ENCODE peak calls at places on chromosomes 5 and 9, in four cellular contexts. L is MCF 10A, O is Caco-2, S is A549. M is an unnamed sample.
A peak's percentile ranks its signal among the peaks of the same experiment; 100 is the strongest.

GRCh38 chr5:111853748-111854147 is 96.8 kb upstream of the NREP start:
- DNase-seq in S (no peak), L (no peak), O (no peak), M (no peak)

GRCh38 chr9:114085404-114085803 is 7.3 kb upstream of the AMBP start:
- DNase-seq in O (no peak), S (no peak), L (no peak), M (no peak)

GRCh38 chr9:33817327-33818166 is 587 bp downstream of the UBE2R2 start:
- DNase-seq in S (peak; percentile 83), L (peak; percentile 55), O (peak; percentile 83), M (peak; percentile 73)

GRCh38 chr5:142453801-142454381 is 129.1 kb upstream of the SPRY4 start:
- DNase-seq in L (no peak), S (no peak), O (no peak), M (no peak)

GRCh38 chr5:168706655-168707069 is 127.5 kb upstream of the PANK3 start:
- DNase-seq in S (peak; percentile 36), O (peak; percentile 68), L (peak; percentile 60), M (peak; percentile 51)

GRCh38 chr9:121369595-121370265 is at the start of gene STOM:
- DNase-seq in L (peak; percentile 91), S (peak; percentile 47), O (no peak), M (no peak)

GRCh38 chr5:142508027-142508426 is 177.9 kb downstream of the FGF1 start:
- DNase-seq in O (peak; percentile 8), S (no peak), L (no peak), M (no peak)

GRCh38 chr5:135304352-135305221 is 94.4 kb downstream of the MACROH2A1 start:
- DNase-seq in S (no peak), L (no peak), O (peak; percentile 54), M (no peak)

GRCh38 chr5:116361979-116362577 is 212.5 kb downstream of the SEMA6A start:
- DNase-seq in L (no peak), O (no peak), S (no peak), M (no peak)

GRCh38 chr5:116360008-116360853 is 214.4 kb downstream of the SEMA6A start:
- DNase-seq in L (no peak), O (no peak), S (no peak), M (no peak)

GRCh38 chr5:116358911-116359418 is 215.7 kb downstream of the SEMA6A start:
- DNase-seq in S (no peak), O (no peak), L (no peak), M (no peak)

GRCh38 chr5:116359575-116359974 is 215.0 kb downstream of the SEMA6A start:
- DNase-seq in S (no peak), O (no peak), L (no peak), M (no peak)

DNA sequence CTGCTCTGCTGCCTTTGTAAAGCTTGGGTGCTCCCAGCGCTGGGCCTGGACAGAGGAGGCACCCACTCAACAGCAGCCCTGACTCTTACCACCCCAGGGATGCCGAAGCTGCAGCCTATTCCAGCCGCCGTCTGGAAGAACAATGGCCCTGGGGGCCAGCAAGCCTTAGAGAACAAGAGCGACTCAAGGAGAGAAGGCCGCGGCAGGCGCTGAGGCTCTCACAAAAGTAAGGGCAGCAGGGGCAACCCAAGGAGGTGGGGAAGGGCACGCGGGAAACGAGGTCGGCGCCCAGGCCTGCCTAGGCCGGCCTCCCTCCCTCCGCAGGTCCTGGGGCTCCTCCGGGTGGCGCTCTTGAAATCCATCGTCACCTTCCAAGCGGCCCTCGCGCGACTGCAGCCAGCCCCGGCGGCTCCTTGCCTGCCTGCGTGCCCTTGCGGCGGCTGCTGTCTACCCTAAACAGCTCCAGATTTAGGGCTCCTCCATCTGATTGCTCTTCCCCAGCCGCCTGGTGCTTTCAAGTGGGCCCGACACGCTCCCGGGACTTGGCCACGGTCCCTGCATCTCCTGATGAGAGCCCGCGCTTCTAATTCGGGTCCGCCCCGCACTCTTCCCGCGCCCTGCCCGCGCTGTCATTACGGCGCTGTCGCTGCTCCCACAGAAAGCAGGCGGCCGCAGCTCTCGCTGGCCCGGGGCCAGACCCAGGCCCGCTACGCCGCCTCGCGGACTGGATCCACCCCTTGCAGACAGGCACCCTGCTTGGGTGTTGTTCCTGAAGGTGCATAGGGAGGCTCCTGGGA is 213.3 kb downstream of the SEMA6A start:
- DNase-seq in L (no peak), S (no peak), O (no peak), M (peak; percentile 49)
- TF ChIP-seq CTCF in L (no peak), S (no peak), O (no peak), M (no peak)

GRCh38 chr9:78618735-78619134 is 321.8 kb downstream of the PSAT1 start:
- DNase-seq in L (no peak), O (no peak), S (no peak), M (no peak)
- TF ChIP-seq CTCF in L (no peak), O (no peak), S (no peak), M (no peak)

GRCh38 chr9:71202931-71203330 is 81.5 kb upstream of the TRPM3 start:
- DNase-seq in L (no peak), S (no peak), O (no peak), M (no peak)
- TF ChIP-seq CTCF in L (no peak), S (no peak), O (no peak), M (no peak)

GRCh38 chr5:157155297-157155696 is 10.8 kb downstream of the GARIN3 start:
- DNase-seq in O (no peak), S (no peak), L (no peak), M (no peak)

GRCh38 chr5:157148734-157149615 is 6.3 kb upstream of the MED7 start:
- DNase-seq in L (peak; percentile 81), S (peak; percentile 81), O (peak; percentile 78), M (peak; percentile 78)

GRCh38 chr5:157150995-157151394 is 8.3 kb upstream of the MED7 start:
- DNase-seq in S (no peak), O (no peak), L (peak; percentile 27), M (no peak)
- TF ChIP-seq CTCF in S (no peak), O (no peak), L (no peak), M (no peak)

M was measured in endothelial cell.